ENCODE peak calls at places on chromosome 1, in eight cellular contexts. W, I, J, F, V, G, O and Z are unnamed samples.

GRCh38 chr1:53585116-53585515 is 125.9 kb downstream of the DMRTB1 start:
- DNase-seq in I (no peak), V (no peak), J (no peak), G (peak), F (no peak), O (no peak), W (no peak), Z (no peak)

GRCh38 chr1:167409183-167409582 is 109.1 kb downstream of the CD247 start:
- DNase-seq in O (no peak), G (no peak), V (no peak), F (no peak), J (no peak), W (no peak), I (no peak), Z (peak)

GRCh38 chr1:54937469-54937868 is 43.0 kb upstream of the TMEM61 start:
- DNase-seq in I (no peak), F (peak), G (no peak), J (no peak), V (peak), W (no peak), O (no peak), Z (no peak)

GRCh38 chr1:215739028-215739427 is 171.9 kb downstream of the KCTD3 start:
- DNase-seq in G (no peak), J (no peak), W (no peak), I (no peak), F (no peak), V (no peak), O (no peak), Z (no peak)

GRCh38 chr1:203037509-203038190 is 11.4 kb downstream of the PPFIA4 start:
- DNase-seq in F (peak), J (no peak), W (no peak), O (no peak), G (no peak), I (no peak), V (peak), Z (no peak)

GRCh38 chr1:91792393-91793032 is 93.4 kb downstream of the TGFBR3 start:
- DNase-seq in G (no peak), J (no peak), I (no peak), F (no peak), W (no peak), V (no peak), O (no peak), Z (no peak)

GRCh38 chr1:202207292-202207691 is 13.7 kb downstream of the LGR6 start:
- DNase-seq in J (no peak), O (no peak), V (peak), W (no peak), I (no peak), F (peak), G (no peak), Z (no peak)

GRCh38 chr1:44230796-44231195 is 17.5 kb downstream of the DMAP1 start:
- DNase-seq in G (no peak), F (no peak), J (no peak), W (no peak), V (no peak), I (no peak), O (no peak), Z (no peak)

GRCh38 chr1:238647877-238648276 is 738.5 kb upstream of the CHRM3 start:
- DNase-seq in F (peak), G (no peak), V (peak), J (no peak), O (no peak), W (no peak), I (peak), Z (no peak)

GRCh38 chr1:205077158-205077933 is 6.9 kb downstream of the TMEM81 start:
- DNase-seq in V (peak), F (peak), I (no peak), J (no peak), O (no peak), G (no peak), W (no peak), Z (no peak)

GRCh38 chr1:38284953-38285352 is 238.4 kb upstream of the POU3F1 start:
- DNase-seq in V (no peak), W (no peak), F (no peak), O (no peak), J (no peak), G (no peak), I (no peak), Z (no peak)

GRCh38 chr1:116693759-116694482 is 26.4 kb upstream of the IGSF3 start:
- DNase-seq in I (no peak), O (no peak), F (peak), W (no peak), V (no peak), G (no peak), J (no peak), Z (no peak)

GRCh38 chr1:161159915-161160248 is 582 bp downstream of the USP21 start:
- DNase-seq in V (no peak), G (no peak), W (no peak), J (no peak), I (no peak), F (no peak), O (no peak), Z (no peak)

GRCh38 chr1:42456754-42457089 is 379 bp downstream of the PPCS start:
- DNase-seq in W (peak), F (peak), O (peak), J (no peak), V (peak), I (no peak), G (peak), Z (peak)

GRCh38 chr1:96352733-96353132 is 368.9 kb upstream of the PTBP2 start:
- DNase-seq in F (no peak), J (no peak), G (no peak), I (no peak), W (no peak), V (no peak), O (no peak), Z (no peak)

GRCh38 chr1:7207875-7208646 is 422.8 kb downstream of the CAMTA1 start:
- DNase-seq in W (no peak), G (no peak), J (no peak), O (peak), V (peak), I (peak), F (peak), Z (peak)

GRCh38 chr1:12603224-12603623 is 14.8 kb downstream of the DHRS3 start:
- DNase-seq in W (no peak), J (no peak), G (no peak), F (no peak), I (no peak), O (no peak), V (no peak), Z (no peak)

GRCh38 chr1:161827786-161828185 is 61.7 kb downstream of the ATF6 start:
- DNase-seq in O (no peak), W (no peak), F (peak), J (no peak), I (no peak), G (no peak), V (peak), Z (no peak)

GRCh38 chr1:51517361-51518032 is 1.6 kb downstream of the EPS15 start:
- DNase-seq in I (no peak), F (peak), V (peak), J (no peak), W (no peak), O (no peak), G (no peak), Z (no peak)

GRCh38 chr1:165259236-165259635 is 97.3 kb downstream of the LMX1A start:
- DNase-seq in J (no peak), W (no peak), V (no peak), O (no peak), G (no peak), F (peak), I (no peak), Z (peak)

GRCh38 chr1:212587304-212588136 is 21.0 kb upstream of the ATF3 start:
- DNase-seq in F (peak), V (no peak), G (no peak), I (no peak), W (no peak), J (no peak), O (no peak), Z (no peak)

GRCh38 chr1:44485229-44485932 is 80.3 kb downstream of the RNF220 start:
- DNase-seq in O (no peak), V (peak), I (no peak), F (peak), G (no peak), J (no peak), W (no peak), Z (no peak)

GRCh38 chr1:211939876-211940468 is 95.4 kb downstream of the INTS7 start:
- DNase-seq in G (no peak), V (no peak), F (no peak), I (no peak), W (no peak), O (no peak), J (no peak), Z (no peak)

GRCh38 chr1:82065917-82066316 is 265.2 kb downstream of the ADGRL2 start:
- DNase-seq in G (no peak), F (no peak), W (no peak), V (no peak), I (no peak), J (no peak), O (no peak), Z (no peak)

GRCh38 chr1:165508291-165508690 is 35.5 kb upstream of the LRRC52 start:
- DNase-seq in G (no peak), V (no peak), O (no peak), W (no peak), J (no peak), I (no peak), F (no peak), Z (no peak)

GRCh38 chr1:156865865-156866678 is 5.4 kb downstream of the NTRK1 start:
- DNase-seq in F (no peak), V (no peak), I (no peak), J (no peak), O (no peak), G (no peak), W (no peak), Z (no peak)

GRCh38 chr1:109901508-109902145 is 9.0 kb upstream of the CSF1 start:
- DNase-seq in V (peak), F (no peak), O (peak), J (no peak), W (no peak), I (no peak), G (no peak), Z (peak)